ENCODE peak calls at places on chromosomes 13 and 19, in five cellular contexts. O is substantia nigra; G is mesendoderm; P is stimulated activated CD4-positive, alpha-beta T cell treated with anti-CD3 and anti-CD28 coated beads, Interleukin-1b, Interleukin-23, amount 100 ng/mL, for 24 hours; D is NCI-H774. H is an unnamed sample.

GRCh38 chr19:49677232-49677881 is at the start of gene PRMT1:
- DNase-seq in G (peak), O (no peak), P (no peak), D (peak), H (no peak)

GRCh38 chr19:33778089-33778791 is 18.4 kb upstream of the KCTD15 start:
- DNase-seq in P (peak), G (peak), O (peak), D (peak), H (no peak)

GRCh38 chr19:2462635-2463421 is 6.1 kb upstream of the LMNB2 start:
- DNase-seq in O (peak), G (peak), D (peak), P (no peak), H (peak)

GRCh38 chr13:67308004-67308772 is 78.1 kb upstream of the PCDH9 start:
- DNase-seq in O (no peak), G (peak), P (no peak), D (no peak), H (no peak)

GRCh38 chr13:106558527-106558926 is 9.4 kb downstream of the ARGLU1 start:
- DNase-seq in G (no peak), O (no peak), P (no peak), D (no peak), H (no peak)

GRCh38 chr19:48726573-48726972 is 7.0 kb upstream of the MAMSTR start:
- DNase-seq in G (no peak), D (no peak), O (no peak), P (no peak), H (no peak)

GRCh38 chr19:45645631-45646344 is 6.6 kb upstream of the EML2 start:
- DNase-seq in O (peak), P (peak), D (peak), G (peak), H (peak)

GRCh38 chr19:47379398-47379938 is 30.4 kb downstream of the DHX34 start:
- DNase-seq in P (no peak), G (no peak), O (peak), D (no peak), H (no peak)

GRCh38 chr19:17610384-17610783 is 54.9 kb downstream of the COLGALT1 start:
- DNase-seq in D (no peak), G (peak), O (no peak), P (no peak), H (no peak)

GRCh38 chr13:28531956-28532225 is 37.0 kb upstream of the FLT1 start:
- DNase-seq in D (no peak), P (no peak), G (no peak), O (no peak), H (no peak)

GRCh38 chr13:95604534-95604915 is 40.0 kb downstream of the DZIP1 start:
- DNase-seq in O (no peak), D (no peak), P (no peak), G (no peak), H (no peak)

GRCh38 chr19:4415352-4415751 is 12.9 kb downstream of the CHAF1A start:
- DNase-seq in O (no peak), G (peak), D (no peak), P (no peak), H (no peak)

GRCh38 chr13:32413284-32413683 is 14.6 kb downstream of the N4BP2L1 start:
- DNase-seq in O (no peak), P (no peak), D (no peak), G (no peak), H (no peak)

GRCh38 chr13:23450340-23451046 is 17.0 kb upstream of the SACS start:
- DNase-seq in P (no peak), O (no peak), D (peak), G (no peak), H (no peak)

GRCh38 chr19:42512743-42513304 is 15.5 kb downstream of the CEACAM1 start:
- DNase-seq in G (peak), D (no peak), O (no peak), P (no peak), H (peak)

GRCh38 chr13:24727731-24728601 is 36.0 kb upstream of the RNF17 start:
- DNase-seq in G (peak), P (peak), O (peak), D (peak), H (peak)

GRCh38 chr13:103328899-103329298 is 262.7 kb upstream of the SLC10A2 start:
- DNase-seq in D (no peak), O (no peak), P (no peak), G (no peak), H (no peak)

GRCh38 chr13:46716821-46717220 is 80.1 kb downstream of the ESD start:
- DNase-seq in D (no peak), G (no peak), O (no peak), P (no peak), H (no peak)

H was measured in astrocyte of the cerebellum.